ENCODE peak calls at places on chromosomes 6 and 20, in eight cellular contexts. S, D, X, Z, F, A, R and T are unnamed samples.

GRCh38 chr6:121867095-121867494 is 431.6 kb downstream of the GJA1 start:
- DNase-seq in S (no peak), X (no peak), R (no peak), Z (no peak), D (no peak), F (no peak), A (no peak), T (no peak)

GRCh38 chr6:64691069-64691468 is 1016.0 kb downstream of the EYS start:
- DNase-seq in A (no peak), R (no peak), F (no peak), X (no peak), D (no peak), S (no peak), Z (no peak), T (no peak)

GRCh38 chr20:15496501-15497039 is 1076.7 kb downstream of the KIF16B start:
- DNase-seq in F (no peak), Z (no peak), R (no peak), D (no peak), X (no peak), A (no peak), S (no peak), T (no peak)

GRCh38 chr20:50199703-50200102 is 9.1 kb downstream of the CEBPB start:
- DNase-seq in F (no peak), D (no peak), R (no peak), A (no peak), Z (no peak), S (no peak), X (no peak), T (no peak)

GRCh38 chr6:53032853-53033252 is 32.4 kb upstream of the FBXO9 start:
- DNase-seq in D (no peak), X (no peak), S (no peak), R (no peak), Z (no peak), F (no peak), A (no peak), T (peak; percentile 67)

GRCh38 chr20:51037499-51038110 is 14.7 kb upstream of the KCNG1 start:
- DNase-seq in F (no peak), D (no peak), A (no peak), S (no peak), R (no peak), Z (no peak), X (no peak), T (no peak)

GRCh38 chr6:2653369-2654032 is 97.2 kb downstream of the MYLK4 start:
- DNase-seq in R (no peak), X (no peak), Z (no peak), A (no peak), S (no peak), D (no peak), F (no peak), T (no peak)

GRCh38 chr6:23797041-23797440 is 329.0 kb upstream of the NRSN1 start:
- DNase-seq in F (no peak), S (no peak), R (no peak), A (no peak), D (no peak), Z (no peak), X (no peak), T (no peak)

GRCh38 chr20:51594999-51595532 is 52.5 kb upstream of the NFATC2 start:
- DNase-seq in Z (peak; percentile 97), F (peak; percentile 89), D (peak; percentile 96), X (peak; percentile 70), S (peak; percentile 79), R (peak; percentile 96), A (peak; percentile 93), T (peak; percentile 89)

GRCh38 chr6:21594427-21595264 is 1.1 kb downstream of the SOX4 start:
- DNase-seq in Z (peak; percentile 69), R (peak; percentile 72), A (peak; percentile 77), D (peak; percentile 81), X (peak; percentile 40), S (peak; percentile 54), F (peak; percentile 70), T (peak; percentile 63)

GRCh38 chr6:71721642-71722041 is 164.7 kb upstream of the RIMS1 start:
- DNase-seq in D (no peak), A (peak; percentile 11), S (no peak), R (no peak), Z (no peak), X (no peak), F (peak; percentile 21), T (peak; percentile 12)

GRCh38 chr6:130565696-130566095 is 199.9 kb downstream of the TMEM200A start:
- DNase-seq in S (no peak), Z (no peak), X (no peak), D (no peak), R (no peak), F (no peak), A (no peak), T (no peak)

GRCh38 chr6:153698001-153698400 is 341.0 kb upstream of the OPRM1 start:
- DNase-seq in D (no peak), A (no peak), S (no peak), Z (no peak), R (no peak), X (no peak), F (no peak), T (no peak)
- H3K4me1 ChIP-seq in D (no peaks in the 10 kb centered on the region), A (no peaks in the 10 kb centered on the region), S (no peaks in the 10 kb centered on the region), Z (no peaks in the 10 kb centered on the region), R (no peaks in the 10 kb centered on the region), X (no peaks in the 10 kb centered on the region), F (no peaks in the 10 kb centered on the region), T (no peaks in the 10 kb centered on the region)

GRCh38 chr6:35486005-35486925 is 10.6 kb downstream of the TEAD3 start:
- DNase-seq in A (peak; percentile 81), R (no peak), Z (no peak), F (peak; percentile 58), D (peak; percentile 86), S (peak; percentile 94), X (no peak), T (no peak)
- H3K4me1 ChIP-seq in A (peaks cover 54% of the 10 kb centered on the region), R (no peaks in the 10 kb centered on the region), Z (peaks cover 29% of the 10 kb centered on the region), F (peaks cover 58% of the 10 kb centered on the region), D (peaks cover 69% of the 10 kb centered on the region), S (peaks cover 62% of the 10 kb centered on the region), X (no peaks in the 10 kb centered on the region), T (peaks cover 46% of the 10 kb centered on the region)

GRCh38 chr6:156791261-156791850 is 14.2 kb downstream of the ARID1B start:
- DNase-seq in S (no peak), Z (peak; percentile 33), A (peak; percentile 81), F (no peak), D (no peak), X (peak; percentile 73), R (no peak), T (peak; percentile 52)
- H3K4me1 ChIP-seq in S (peaks cover 5% of the 10 kb centered on the region), Z (peaks cover 30% of the 10 kb centered on the region), A (peaks cover 56% of the 10 kb centered on the region), F (peaks cover 97% of the 10 kb centered on the region), D (peaks cover 78% of the 10 kb centered on the region), X (peaks cover 27% of the 10 kb centered on the region), R (no peaks in the 10 kb centered on the region), T (peaks cover 18% of the 10 kb centered on the region)

GRCh38 chr20:53753880-53754459 is 160.3 kb upstream of the ZNF217 start:
- DNase-seq in X (no peak), S (no peak), F (no peak), A (no peak), R (no peak), D (no peak), Z (no peak), T (no peak)
- H3K4me1 ChIP-seq in X (peaks cover 59% of the 10 kb centered on the region), S (peaks cover 57% of the 10 kb centered on the region), F (peaks cover 13% of the 10 kb centered on the region), A (no peaks in the 10 kb centered on the region), R (no peaks in the 10 kb centered on the region), D (peaks cover 11% of the 10 kb centered on the region), Z (peaks cover 22% of the 10 kb centered on the region), T (peaks cover 19% of the 10 kb centered on the region)

GRCh38 chr6:88114838-88115237 is 51.3 kb downstream of the CNR1 start:
- DNase-seq in Z (no peak), S (no peak), F (no peak), D (no peak), A (no peak), X (no peak), R (no peak), T (no peak)
- H3K4me1 ChIP-seq in Z (no peaks in the 10 kb centered on the region), S (no peaks in the 10 kb centered on the region), F (no peaks in the 10 kb centered on the region), D (no peaks in the 10 kb centered on the region), A (no peaks in the 10 kb centered on the region), X (no peaks in the 10 kb centered on the region), R (no peaks in the 10 kb centered on the region), T (no peaks in the 10 kb centered on the region)